ENCODE peak calls at places on chromosomes 11 and 22, in ten cellular contexts. V is activated CD4-positive, alpha-beta T cell treated with anti-CD3 and anti-CD28 coated beads, Interleukin-2, amount 50 U/mL, for 48 hours; J is mammary epithelial cell; C is CD4-positive, alpha-beta T cell; N is H7; G is AG08396; M is tibial artery; L is head of caudate nucleus; A is neural crest cell; P is right lobe of liver. U is an unnamed sample.

GRCh38 chr22:37326726-37327125 is 44.4 kb downstream of the CYTH4 start:
- DNase-seq in L (no peak), G (no peak), V (no peak), A (no peak), J (no peak), N (no peak), C (no peak), P (peak), M (no peak), U (peak)

GRCh38 chr11:12019337-12019736 is 10.9 kb upstream of the DKK3 start:
- DNase-seq in V (no peak), N (no peak), G (peak), J (peak), L (peak), P (no peak), M (no peak), A (peak), C (no peak), U (no peak)

GRCh38 chr22:36461665-36462474 is 19.6 kb downstream of the TXN2 start:
- DNase-seq in P (no peak), N (peak), A (no peak), J (peak), M (peak), V (no peak), L (no peak), C (no peak), G (peak), U (peak)

GRCh38 chr22:37043214-37043827 is 8.2 kb upstream of the KCTD17 start:
- DNase-seq in L (no peak), M (no peak), P (no peak), G (no peak), V (no peak), A (no peak), J (no peak), C (no peak), N (no peak), U (no peak)

GRCh38 chr11:73387594-73388021 is 11.4 kb downstream of the RELT start:
- DNase-seq in M (no peak), V (no peak), P (no peak), C (no peak), N (peak), G (no peak), A (no peak), L (no peak), J (no peak), U (no peak)

GRCh38 chr22:32896951-32897350 is 95.4 kb downstream of the TIMP3 start:
- DNase-seq in C (no peak), P (no peak), A (no peak), L (no peak), J (no peak), N (no peak), V (no peak), M (no peak), G (no peak), U (no peak)

GRCh38 chr22:39125622-39126021 is 26.9 kb downstream of the CBX7 start:
- DNase-seq in V (no peak), P (no peak), A (no peak), N (no peak), M (no peak), G (no peak), C (no peak), J (no peak), L (no peak), U (no peak)

GRCh38 chr22:41501209-41501608 is 32.3 kb downstream of the ACO2 start:
- DNase-seq in P (no peak), L (peak), G (no peak), N (peak), J (no peak), M (no peak), C (no peak), V (no peak), A (no peak), U (peak)

U was measured in epithelial cell of esophagus.